ENCODE peak calls at places on chromosomes 5 and 9, in four cellular contexts. M is neural crest cell; E is fibroblast of mammary gland; A is stimulated activated CD8-positive, alpha-beta memory T cell treated with anti-CD3 and anti-CD28 coated beads, Interleukin-7, amount 100 ng/mL, for 24 hours. X is an unnamed sample.

GRCh38 chr5:151902215-151902614 is 22.4 kb downstream of the GLRA1 start:
- DNase-seq in A (no peak), M (no peak), E (no peak), X (no peak)

GRCh38 chr5:13831236-13831810 is 113.2 kb downstream of the DNAH5 start:
- DNase-seq in E (peak), A (no peak), M (no peak), X (no peak)

GRCh38 chr9:127714916-127715442 is 484 bp downstream of the PTRH1 start:
- DNase-seq in E (no peak), M (no peak), A (no peak), X (no peak)

GRCh38 chr5:153402550-153402949 is 87.9 kb upstream of the GRIA1 start:
- DNase-seq in M (no peak), E (peak), A (no peak), X (no peak)

GRCh38 chr9:93217706-93218105 is 33.8 kb downstream of the WNK2 start:
- DNase-seq in A (no peak), M (no peak), E (no peak), X (no peak)

GRCh38 chr5:126228934-126229333 is 194.3 kb upstream of the GRAMD2B start:
- DNase-seq in E (no peak), M (no peak), A (no peak), X (no peak)

GRCh38 chr5:78657201-78657600 is 8.6 kb upstream of the LHFPL2 start:
- DNase-seq in E (no peak), M (no peak), A (no peak), X (no peak)

GRCh38 chr5:37248387-37248969 is 698 bp downstream of the CPLANE1 start:
- DNase-seq in E (peak), A (no peak), M (no peak), X (no peak)

GRCh38 chr9:76912631-76913275 is 6.8 kb upstream of the PRUNE2 start:
- DNase-seq in E (peak), M (no peak), A (no peak), X (no peak)

GRCh38 chr5:174464504-174465165 is 259.7 kb upstream of the MSX2 start:
- DNase-seq in M (no peak), A (no peak), E (no peak), X (no peak)

GRCh38 chr9:92632641-92633040 is 37.3 kb downstream of the IPPK start:
- DNase-seq in M (no peak), A (no peak), E (no peak), X (peak)

GRCh38 chr9:72579880-72580570 is 58.6 kb downstream of the TMC1 start:
- DNase-seq in A (no peak), M (no peak), E (peak), X (no peak)

GRCh38 chr5:72107874-72108199 is 562 bp downstream of the MAP1B start:
- DNase-seq in M (no peak), A (no peak), E (peak), X (no peak)

GRCh38 chr9:124180557-124180956 is 77.2 kb upstream of the NEK6 start:
- DNase-seq in A (no peak), E (peak), M (no peak), X (no peak)

GRCh38 chr9:82605657-82606031 is 457.3 kb downstream of the RASEF start:
- DNase-seq in E (no peak), M (no peak), A (no peak), X (no peak)

GRCh38 chr9:26974927-26975326 is 18.7 kb downstream of the IFT74 start:
- DNase-seq in M (no peak), A (no peak), E (no peak), X (no peak)

GRCh38 chr9:84671651-84672467 is 2.3 kb downstream of the NTRK2 start:
- DNase-seq in E (no peak), M (no peak), A (no peak), X (no peak)

GRCh38 chr9:133141833-133142594 is 21.0 kb upstream of the RALGDS start:
- DNase-seq in A (peak), M (no peak), E (no peak), X (no peak)

GRCh38 chr9:135410831-135411473 is 68.6 kb upstream of the PPP1R26 start:
- DNase-seq in M (no peak), A (no peak), E (no peak), X (no peak)

GRCh38 chr5:140240987-140241706 is 61.8 kb downstream of the PFDN1 start:
- DNase-seq in A (no peak), M (peak), E (peak), X (peak)

X was measured in esophagus muscularis mucosa.